ENCODE peak calls at places on chromosomes 12 and 14, in eight cellular contexts. E, D, Q, W, L, F, Y and H are unnamed samples.
A peak's percentile ranks its signal among the peaks of the same experiment; 100 is the strongest.

GRCh38 chr12:106170285-106170684 is 31.5 kb upstream of the NUAK1 start:
- DNase-seq in E (no peak), D (no peak), Q (no peak), W (no peak), L (no peak), F (no peak), Y (no peak), H (no peak)

GRCh38 chr12:56017181-56017580 is 3.7 kb upstream of the IKZF4 start:
- DNase-seq in E (no peak), D (no peak), Q (no peak), W (no peak), L (no peak), F (no peak), Y (no peak), H (no peak)

GRCh38 chr12:123923927-123924326 is 48.7 kb downstream of the CCDC92 start:
- DNase-seq in E (no peak), D (no peak), Q (no peak), W (no peak), L (no peak), F (no peak), Y (no peak), H (no peak)

GRCh38 chr14:77761205-77761931 is 412 bp upstream of the SNW1 start:
- DNase-seq in E (no peak), D (peak; percentile 11), Q (peak; percentile 58), W (peak; percentile 48), L (no peak), F (no peak), Y (peak; percentile 63), H (peak; percentile 53)

GRCh38 chr12:81863406-81863805 is 104.3 kb upstream of the PPFIA2 start:
- DNase-seq in E (no peak), D (no peak), Q (no peak), W (no peak), L (no peak), F (no peak), Y (no peak), H (no peak)

GRCh38 chr12:25775968-25776367 is 182.5 kb upstream of the RASSF8 start:
- DNase-seq in E (no peak), D (peak; percentile 57), Q (no peak), W (no peak), L (no peak), F (no peak), Y (no peak), H (peak; percentile 45)

GRCh38 chr12:127559349-127560040 is 707.5 kb upstream of the TMEM132C start:
- DNase-seq in E (no peak), D (peak; percentile 29), Q (no peak), W (peak; percentile 43), L (no peak), F (peak; percentile 95), Y (peak; percentile 5), H (peak; percentile 4)

GRCh38 chr14:67440513-67440912 is 28.5 kb upstream of the PLEK2 start:
- DNase-seq in E (no peak), D (no peak), Q (no peak), W (peak; percentile 64), L (no peak), F (no peak), Y (no peak), H (no peak)

GRCh38 chr12:121799175-121799841 is 4.5 kb upstream of the SETD1B start:
- DNase-seq in E (peak; percentile 58), D (peak; percentile 57), Q (peak; percentile 76), W (peak; percentile 88), L (no peak), F (peak; percentile 76), Y (no peak), H (no peak)

GRCh38 chr12:109594566-109595317 is 21.1 kb downstream of the MVK start:
- DNase-seq in E (no peak), D (no peak), Q (no peak), W (no peak), L (no peak), F (no peak), Y (no peak), H (no peak)

GRCh38 chr14:77641207-77641533 is 24.7 kb upstream of the SPTLC2 start:
- DNase-seq in E (no peak), D (no peak), Q (no peak), W (no peak), L (no peak), F (no peak), Y (no peak), H (no peak)

GRCh38 chr12:90940872-90941499 is 14.0 kb downstream of the CCER1 start:
- DNase-seq in E (no peak), D (no peak), Q (peak; percentile 54), W (no peak), L (no peak), F (peak; percentile 4), Y (no peak), H (no peak)

GRCh38 chr12:80040075-80040738 is 59.1 kb upstream of the OTOGL start:
- DNase-seq in E (no peak), D (no peak), Q (no peak), W (no peak), L (no peak), F (peak; percentile 1), Y (no peak), H (no peak)

GRCh38 chr12:126994599-126994998 is 1272.4 kb upstream of the TMEM132C start:
- DNase-seq in E (no peak), D (no peak), Q (no peak), W (no peak), L (no peak), F (no peak), Y (no peak), H (no peak)

GRCh38 chr12:52561880-52562449 is 9.0 kb upstream of the KRT71 start:
- DNase-seq in E (no peak), D (no peak), Q (peak; percentile 57), W (no peak), L (no peak), F (no peak), Y (peak; percentile 44), H (no peak)

GRCh38 chr12:57744777-57745484 is at the start of gene TSPAN31:
- DNase-seq in E (peak; percentile 93), D (peak; percentile 94), Q (peak; percentile 96), W (peak; percentile 98), L (peak; percentile 83), F (peak; percentile 97), Y (peak; percentile 95), H (peak; percentile 81)

GRCh38 chr12:42482086-42482819 is 107.3 kb downstream of the PRICKLE1 start:
- DNase-seq in E (no peak), D (no peak), Q (no peak), W (no peak), L (no peak), F (no peak), Y (peak; percentile 27), H (peak; percentile 35)

GRCh38 chr14:100871234-100872186 is 32.0 kb downstream of the RTL1 start:
- DNase-seq in E (no peak), D (no peak), Q (peak; percentile 32), W (no peak), L (no peak), F (no peak), Y (no peak), H (no peak)

GRCh38 chr12:105721915-105722314 is 391.4 kb downstream of the C12orf75 start:
- DNase-seq in E (no peak), D (no peak), Q (no peak), W (no peak), L (no peak), F (no peak), Y (no peak), H (no peak)

GRCh38 chr14:68846466-68846865 is 53.6 kb upstream of the ZFP36L1 start:
- DNase-seq in E (no peak), D (no peak), Q (no peak), W (no peak), L (no peak), F (no peak), Y (no peak), H (no peak)

GRCh38 chr14:21406213-21406612 is 22.4 kb upstream of the SUPT16H start:
- DNase-seq in E (no peak), D (no peak), Q (no peak), W (no peak), L (no peak), F (no peak), Y (no peak), H (no peak)

GRCh38 chr14:94313991-94314655 is 9.0 kb downstream of the SERPINA6 start:
- DNase-seq in E (no peak), D (no peak), Q (no peak), W (no peak), L (no peak), F (no peak), Y (no peak), H (no peak)

GRCh38 chr14:64147126-64147790 is 146.9 kb downstream of the ESR2 start:
- DNase-seq in E (no peak), D (no peak), Q (no peak), W (no peak), L (no peak), F (no peak), Y (no peak), H (no peak)